ENCODE peak calls at places on chromosomes 13 and 19, in four cellular contexts. N, L, B and X are unnamed samples.

GRCh38 chr19:9849786-9850185 is 14.7 kb downstream of the PIN1 start:
- DNase-seq in N (no peak), L (no peak), B (no peak), X (no peak)

GRCh38 chr13:48398450-48399095 is 14.3 kb downstream of the LPAR6 start:
- DNase-seq in N (no peak), L (no peak), B (no peak), X (no peak)

GRCh38 chr13:30846311-30846710 is 59.8 kb upstream of the MEDAG start:
- DNase-seq in N (no peak), L (no peak), B (no peak), X (no peak)

GRCh38 chr13:32121316-32121715 is 89.7 kb downstream of the FRY start:
- DNase-seq in N (no peak), L (no peak), B (no peak), X (no peak)

GRCh38 chr13:101917475-101917810 is 465.0 kb downstream of the ITGBL1 start:
- DNase-seq in N (no peak), L (no peak), B (no peak), X (no peak)

GRCh38 chr13:47426126-47426849 is 529.4 kb upstream of the HTR2A start:
- DNase-seq in N (no peak), L (no peak), B (no peak), X (no peak)

GRCh38 chr19:31725051-31725450 is 375.8 kb upstream of the TSHZ3 start:
- DNase-seq in N (no peak), L (no peak), B (no peak), X (no peak)

GRCh38 chr19:14322889-14323463 is 58.3 kb upstream of the ADGRE5 start:
- DNase-seq in N (no peak), L (no peak), B (no peak), X (no peak)

GRCh38 chr19:19319725-19320361 is 466 bp downstream of the SUGP1 start:
- DNase-seq in N (no peak), L (no peak), B (no peak), X (peak; percentile 5)

GRCh38 chr19:33868076-33868735 is 71.5 kb downstream of the KCTD15 start:
- DNase-seq in N (no peak), L (no peak), B (no peak), X (no peak)

GRCh38 chr19:16903347-16903746 is 14.5 kb downstream of the F2RL3 start:
- DNase-seq in N (no peak), L (no peak), B (no peak), X (no peak)

GRCh38 chr19:32682317-32682716 is 6.7 kb downstream of the RGS9BP start:
- DNase-seq in N (no peak), L (no peak), B (no peak), X (no peak)

GRCh38 chr19:17327654-17328516 is 6.8 kb downstream of the ANO8 start:
- DNase-seq in N (no peak), L (no peak), B (peak; percentile 82), X (peak; percentile 85)

GRCh38 chr13:31213681-31214289 is 14.0 kb downstream of the B3GLCT start:
- DNase-seq in N (no peak), L (no peak), B (no peak), X (no peak)

GRCh38 chr13:80462037-80462436 is 121.1 kb upstream of the SPRY2 start:
- DNase-seq in N (no peak), L (no peak), B (no peak), X (no peak)

GRCh38 chr13:80463673-80464352 is 122.9 kb upstream of the SPRY2 start:
- DNase-seq in N (no peak), L (no peak), B (no peak), X (no peak)

GRCh38 chr13:80458546-80458945 is 117.6 kb upstream of the SPRY2 start:
- DNase-seq in N (no peak), L (no peak), B (no peak), X (no peak)

GRCh38 chr13:80465321-80465720 is 124.4 kb upstream of the SPRY2 start:
- DNase-seq in N (no peak), L (no peak), B (no peak), X (no peak)

GRCh38 chr13:80462567-80462966 is 121.6 kb upstream of the SPRY2 start:
- DNase-seq in N (no peak), L (no peak), B (no peak), X (no peak)
- TF ChIP-seq POLR2AphosphoS5 in N (no peak), L (no peak), B (no peak), X (no peak)

DNA sequence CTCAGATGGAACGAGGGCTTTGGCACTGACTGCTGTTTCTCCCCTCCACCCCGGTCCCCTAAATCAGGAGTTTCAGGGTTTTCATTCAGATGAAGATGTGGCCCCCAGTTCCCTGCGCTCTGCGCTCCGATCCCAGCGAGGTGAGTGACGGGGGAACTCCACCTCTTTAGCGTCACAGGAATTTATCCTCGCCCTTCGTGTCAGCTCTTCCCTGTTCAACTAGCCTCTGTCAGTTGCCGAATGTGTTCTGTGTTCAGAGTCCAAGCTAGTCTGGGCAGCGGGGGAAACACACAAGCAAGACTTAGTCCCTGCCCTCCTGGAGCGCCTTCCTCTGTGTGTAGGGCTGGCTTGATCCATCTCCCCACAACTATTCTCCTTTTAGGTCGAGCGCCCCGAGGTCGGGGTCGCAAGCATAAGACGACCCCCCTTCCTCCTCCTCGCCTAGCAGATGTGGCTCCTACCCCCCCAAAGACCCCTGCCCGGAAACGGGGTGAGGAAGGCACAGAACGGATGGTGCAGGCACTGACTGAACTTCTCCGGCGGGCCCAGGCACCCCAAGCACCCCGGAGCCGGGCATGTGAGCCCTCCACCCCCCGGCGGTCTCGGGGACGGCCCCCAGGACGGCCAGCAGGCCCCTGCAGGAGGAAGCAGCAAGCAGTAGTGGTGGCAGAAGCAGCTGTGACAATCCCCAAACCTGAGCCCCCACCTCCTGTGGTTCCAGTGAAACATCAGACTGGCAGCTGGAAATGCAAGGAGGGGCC is 1.8 kb downstream of the KMT2B start:
- DNase-seq in N (no peak), L (no peak), B (no peak), X (no peak)
- TF ChIP-seq SPI1 in N (no peak), L (no peak), B (no peak), X (no peak)

DNA sequence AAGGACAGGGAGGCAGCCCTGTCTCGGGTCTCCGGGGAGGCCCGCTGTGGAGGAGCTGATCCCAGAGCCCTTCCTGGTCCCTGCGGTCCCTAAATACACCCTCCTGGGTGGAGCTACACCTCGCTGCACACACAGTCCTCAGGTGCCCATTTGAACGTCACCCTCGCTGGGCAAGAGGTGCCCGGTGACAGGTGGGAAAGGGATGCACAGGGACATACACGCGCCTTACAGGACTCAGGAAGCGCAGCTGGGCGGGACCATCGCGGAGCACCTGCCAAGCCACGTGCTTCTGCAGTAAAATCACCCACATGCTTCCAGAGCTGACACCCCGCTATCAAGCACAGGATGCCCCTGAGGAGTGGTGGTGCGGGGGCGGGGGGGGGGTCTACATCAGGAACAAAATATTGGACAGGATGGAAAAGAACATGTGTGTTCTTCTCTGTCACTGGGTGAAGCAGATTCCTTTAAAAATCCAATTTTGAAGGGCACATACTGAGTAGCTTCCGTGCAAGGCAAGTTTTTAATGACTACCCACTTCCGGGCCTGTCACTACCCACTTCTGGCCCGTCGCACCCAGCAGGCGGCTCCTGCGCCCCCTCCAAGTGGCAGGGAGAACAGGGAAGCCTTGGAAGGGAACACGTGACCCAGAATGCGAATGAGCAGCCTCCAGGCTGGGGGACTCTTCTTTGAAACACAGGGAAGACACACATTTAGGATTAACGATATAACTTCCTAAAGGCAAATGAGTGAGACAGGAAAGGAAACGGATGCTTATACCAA is 78.9 kb downstream of the COL4A1 start:
- DNase-seq in N (no peak), L (no peak), B (no peak), X (no peak)
- TF ChIP-seq POLR2AphosphoS5 in N (no peak), L (no peak), B (no peak), X (no peak)

GRCh38 chr19:49558591-49558990 is 21.8 kb downstream of the NOSIP start:
- DNase-seq in N (no peak), L (no peak), B (no peak), X (no peak)
- TF ChIP-seq SPI1 in N (no peak), L (no peak), B (no peak), X (no peak)

DNA sequence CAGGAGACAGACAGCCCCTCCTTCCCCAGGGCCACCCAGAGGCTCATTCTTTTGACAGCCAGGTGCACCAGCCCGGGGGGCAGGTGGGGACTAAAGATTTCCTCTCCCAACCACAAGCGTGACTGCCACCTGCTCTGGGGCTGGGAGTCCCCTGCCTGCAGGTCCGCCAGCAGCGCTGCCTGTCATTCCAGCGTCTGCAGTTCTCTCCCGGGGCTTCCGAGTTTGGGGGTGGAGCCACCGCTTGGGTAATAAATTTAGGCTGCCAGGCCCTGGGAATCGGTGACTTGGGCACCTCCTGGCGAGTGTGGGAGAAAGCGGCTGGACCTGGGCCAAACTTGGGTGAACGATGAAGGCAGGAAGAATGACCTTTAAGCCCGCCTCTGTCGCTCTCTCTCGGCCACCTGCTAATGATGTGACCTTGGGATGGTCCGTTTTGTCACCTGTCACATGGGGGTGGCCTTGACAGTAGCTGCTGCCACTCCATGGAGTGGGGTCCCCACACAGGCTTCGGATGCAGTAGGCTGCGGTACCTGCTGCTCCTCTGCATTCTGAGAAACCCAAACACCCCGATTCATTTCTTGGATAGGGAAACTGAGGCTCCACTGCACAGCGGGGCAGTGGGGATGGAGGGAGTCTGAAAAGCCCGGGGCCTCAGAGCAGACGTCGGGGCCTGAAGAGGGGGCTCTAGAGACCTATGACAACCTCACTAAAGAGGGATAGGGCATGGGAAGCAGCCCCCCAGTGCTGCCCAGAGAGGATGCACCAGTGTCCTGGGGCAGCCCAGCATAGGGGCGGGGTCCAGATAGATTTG is 12.8 kb downstream of the FUT6 start:
- DNase-seq in N (no peak), L (peak; percentile 66), B (no peak), X (no peak)
- TF ChIP-seq POLR2AphosphoS5 in N (no peak), L (no peak), B (no peak), X (no peak)

GRCh38 chr19:50175924-50176323 is 12.8 kb upstream of the IZUMO2 start:
- DNase-seq in N (no peak), L (no peak), B (no peak), X (no peak)
- TF ChIP-seq SPI1 in N (no peak), L (no peak), B (no peak), X (no peak)

GRCh38 chr19:29717051-29717450 is 2.0 kb upstream of the C19orf12 start:
- DNase-seq in N (no peak), L (no peak), B (no peak), X (no peak)

GRCh38 chr19:29715695-29716581 is 877 bp upstream of the C19orf12 start:
- DNase-seq in N (no peak), L (peak; percentile 16), B (no peak), X (no peak)

GRCh38 chr19:29712744-29713516 is 2.1 kb downstream of the C19orf12 start:
- DNase-seq in N (no peak), L (no peak), B (no peak), X (no peak)

GRCh38 chr19:29714371-29714952 is 599 bp downstream of the C19orf12 start:
- DNase-seq in N (no peak), L (no peak), B (peak; percentile 63), X (no peak)

DNA sequence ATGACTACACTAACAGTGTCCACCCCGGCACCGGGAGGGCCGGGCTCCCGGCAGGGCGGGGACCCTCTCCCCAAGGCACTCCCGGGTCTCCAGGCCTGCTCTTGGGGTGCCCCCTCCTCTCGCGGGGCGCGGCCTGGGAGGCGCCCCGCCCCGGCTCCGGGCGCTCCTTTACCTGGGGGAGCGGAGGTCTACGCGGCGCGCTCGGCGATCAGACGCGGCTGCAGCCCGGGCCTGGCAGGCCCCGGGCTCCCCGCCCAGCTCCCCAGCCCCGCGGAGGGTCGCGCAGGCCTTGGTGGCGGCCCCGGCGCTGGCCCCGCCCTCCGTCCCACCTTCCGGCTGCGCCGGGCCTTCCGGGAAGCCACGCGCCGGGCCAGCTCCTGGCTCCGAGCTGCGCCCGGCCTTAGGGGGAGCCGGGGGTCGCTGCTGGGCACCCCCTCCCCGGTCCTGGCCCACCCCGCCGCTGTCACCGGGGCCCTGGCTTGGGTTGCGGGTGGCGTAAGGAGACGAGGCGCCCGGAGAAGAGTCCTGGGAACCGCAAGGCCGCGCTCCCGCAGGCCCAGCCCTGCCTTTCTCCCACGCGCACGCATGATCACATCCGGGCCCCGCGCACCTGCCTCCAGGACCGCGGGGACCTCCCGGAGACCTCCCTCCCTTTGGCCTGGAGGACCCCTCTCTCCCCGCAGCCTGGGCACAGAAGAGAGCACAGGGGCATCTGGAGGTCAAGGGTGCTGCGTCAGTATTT is at the start of gene C19orf12:
- DNase-seq in N (no peak), L (peak; percentile 56), B (peak; percentile 87), X (peak; percentile 73)
- TF ChIP-seq POLR2AphosphoS5 in N (peak; percentile 59), L (peak; percentile 49), B (peak; percentile 35), X (no peak)